ENCODE peak calls at places on chromosomes 11 and 22, in four cellular contexts. A, L, Z and J are unnamed samples.

GRCh38 chr22:22925795-22926358 is 38.3 kb downstream of the IGLL5 start:
- DNase-seq in L (no peak), A (no peak), Z (no peak), J (no peak)

GRCh38 chr11:84543367-84544159 is 1083.6 kb downstream of the DLG2 start:
- DNase-seq in A (no peak), Z (no peak), L (no peak), J (no peak)

GRCh38 chr11:84524422-84525051 is 1102.6 kb downstream of the DLG2 start:
- DNase-seq in A (peak), Z (peak), L (no peak), J (no peak)

GRCh38 chr22:32836286-32836859 is 34.9 kb downstream of the TIMP3 start:
- DNase-seq in L (no peak), Z (peak), A (peak), J (no peak)

GRCh38 chr11:44634401-44635281 is 69.2 kb downstream of the CD82 start:
- DNase-seq in L (peak), A (peak), Z (peak), J (no peak)

GRCh38 chr11:47264119-47264915 is 5.6 kb upstream of the MADD start:
- DNase-seq in A (no peak), L (no peak), Z (no peak), J (no peak)

GRCh38 chr22:43298062-43298801 is 44.9 kb downstream of the SCUBE1 start:
- DNase-seq in L (no peak), Z (no peak), A (no peak), J (no peak)

GRCh38 chr11:126597041-126597440 is 241.6 kb downstream of the ST3GAL4 start:
- DNase-seq in Z (no peak), A (no peak), L (no peak), J (no peak)

GRCh38 chr11:22521226-22521625 is 104.4 kb downstream of the FANCF start:
- DNase-seq in L (no peak), Z (no peak), A (peak), J (peak)

GRCh38 chr11:62553839-62554361 is 7.3 kb upstream of the AHNAK start:
- DNase-seq in Z (peak), L (no peak), A (no peak), J (peak)

GRCh38 chr11:106457727-106458126 is 380.3 kb downstream of the AASDHPPT start:
- DNase-seq in L (no peak), A (peak), Z (no peak), J (peak)

GRCh38 chr11:84289381-84289906 is 1003.3 kb upstream of the CCDC90B start:
- DNase-seq in L (no peak), A (peak), Z (peak), J (no peak)

GRCh38 chr11:60910711-60911366 is 3.1 kb upstream of the TMEM109 start:
- DNase-seq in L (no peak), Z (no peak), A (no peak), J (no peak)

GRCh38 chr11:68461284-68461861 is 821 bp downstream of the PPP6R3 start:
- DNase-seq in L (no peak), A (peak), Z (peak), J (no peak)

GRCh38 chr11:27012254-27012921 is 18.5 kb downstream of the FIBIN start:
- DNase-seq in A (peak), L (no peak), Z (no peak), J (no peak)

GRCh38 chr22:28208036-28208435 is 289.0 kb upstream of the PITPNB start:
- DNase-seq in L (no peak), Z (no peak), A (no peak), J (no peak)

GRCh38 chr22:48677621-48678020 is 1150.1 kb downstream of the BRD1 start:
- DNase-seq in L (no peak), A (no peak), Z (no peak), J (no peak)

GRCh38 chr22:42993651-42994275 is 21.2 kb downstream of the PACSIN2 start:
- DNase-seq in A (peak), Z (no peak), L (no peak), J (no peak)

GRCh38 chr22:24697141-24697540 is 77.4 kb downstream of the PIWIL3 start:
- DNase-seq in A (no peak), Z (no peak), L (no peak), J (no peak)

GRCh38 chr11:122108192-122108799 is 7.7 kb downstream of the BLID start:
- DNase-seq in A (peak), Z (peak), L (no peak), J (no peak)

GRCh38 chr11:34655335-34656008 is 34.6 kb downstream of the EHF start:
- DNase-seq in A (peak), L (no peak), Z (no peak), J (no peak)